ENCODE peak calls at places on chromosomes 6 and 20, in four cellular contexts. Y, H, I and C are unnamed samples.

GRCh38 chr6:97790926-97791590 is 508.0 kb upstream of the MMS22L start:
- DNase-seq in Y (no peak), H (peak; percentile 39), I (no peak), C (no peak)

GRCh38 chr6:48664850-48665249 is 553.9 kb upstream of the PTCHD4 start:
- DNase-seq in Y (no peak), H (no peak), I (no peak), C (no peak)

GRCh38 chr6:82015043-82015442 is 232.5 kb downstream of the IBTK start:
- DNase-seq in Y (no peak), H (no peak), I (no peak), C (no peak)

GRCh38 chr6:32637219-32637880 is at the start of gene HLA-DQA1:
- DNase-seq in Y (no peak), H (no peak), I (no peak), C (no peak)

GRCh38 chr6:103672169-103672568 is 1187.5 kb downstream of the HACE1 start:
- DNase-seq in Y (no peak), H (no peak), I (no peak), C (no peak)

GRCh38 chr6:108650781-108651180 is 90.1 kb downstream of the FOXO3 start:
- DNase-seq in Y (no peak), H (no peak), I (no peak), C (no peak)

GRCh38 chr20:29744071-29744470 is 1513.4 kb upstream of the DEFB115 start:
- DNase-seq in Y (no peak), H (no peak), I (no peak), C (no peak)

GRCh38 chr20:20237093-20237959 is 130.6 kb upstream of the INSM1 start:
- DNase-seq in Y (peak; percentile 36), H (no peak), I (peak; percentile 20), C (no peak)

GRCh38 chr6:4370066-4370465 is 234.7 kb upstream of the ECI2 start:
- DNase-seq in Y (no peak), H (no peak), I (no peak), C (no peak)

GRCh38 chr6:97497713-97498331 is 214.8 kb upstream of the MMS22L start:
- DNase-seq in Y (peak; percentile 62), H (peak; percentile 66), I (peak; percentile 64), C (peak; percentile 0)

GRCh38 chr20:46959081-46959692 is 64.5 kb downstream of the EYA2 start:
- DNase-seq in Y (no peak), H (no peak), I (no peak), C (no peak)

GRCh38 chr6:139257821-139258398 is 33.9 kb downstream of the TXLNB start:
- DNase-seq in Y (no peak), H (no peak), I (no peak), C (no peak)

GRCh38 chr6:139265512-139266190 is 26.1 kb downstream of the TXLNB start:
- DNase-seq in Y (no peak), H (no peak), I (no peak), C (no peak)

GRCh38 chr6:139257291-139257690 is 34.5 kb downstream of the TXLNB start:
- DNase-seq in Y (no peak), H (no peak), I (no peak), C (no peak)

GRCh38 chr6:139262519-139263300 is 29.1 kb downstream of the TXLNB start:
- DNase-seq in Y (no peak), H (no peak), I (no peak), C (no peak)
- H3K4me1 ChIP-seq in Y (no peaks in the 10 kb centered on the region), H (no peaks in the 10 kb centered on the region), I (no peaks in the 10 kb centered on the region), C (no peaks in the 10 kb centered on the region)

GRCh38 chr20:31738729-31739549 is at the start of gene TPX2:
- DNase-seq in Y (peak; percentile 95), H (peak; percentile 94), I (peak; percentile 97), C (peak; percentile 63)
- TF ChIP-seq POLR2A in Y (no peak), H (peak; percentile 58), I (peak; percentile 89), C (peak; percentile 51)

GRCh38 chr20:48729538-48729937 is 98.3 kb downstream of the PREX1 start:
- DNase-seq in Y (no peak), H (no peak), I (no peak), C (no peak)

GRCh38 chr20:48730977-48731376 is 96.8 kb downstream of the PREX1 start:
- DNase-seq in Y (no peak), H (no peak), I (no peak), C (no peak)

GRCh38 chr20:48725589-48725991 is 102.2 kb downstream of the PREX1 start:
- DNase-seq in Y (no peak), H (no peak), I (peak; percentile 94), C (no peak)

GRCh38 chr20:48727226-48727625 is 100.6 kb downstream of the PREX1 start:
- DNase-seq in Y (no peak), H (no peak), I (no peak), C (no peak)

GRCh38 chr20:48728042-48728837 is 99.6 kb downstream of the PREX1 start:
- DNase-seq in Y (no peak), H (peak; percentile 37), I (no peak), C (no peak)
- TF ChIP-seq CTCF in Y (no peak), H (no peak), I (no peak), C (no peak)

DNA sequence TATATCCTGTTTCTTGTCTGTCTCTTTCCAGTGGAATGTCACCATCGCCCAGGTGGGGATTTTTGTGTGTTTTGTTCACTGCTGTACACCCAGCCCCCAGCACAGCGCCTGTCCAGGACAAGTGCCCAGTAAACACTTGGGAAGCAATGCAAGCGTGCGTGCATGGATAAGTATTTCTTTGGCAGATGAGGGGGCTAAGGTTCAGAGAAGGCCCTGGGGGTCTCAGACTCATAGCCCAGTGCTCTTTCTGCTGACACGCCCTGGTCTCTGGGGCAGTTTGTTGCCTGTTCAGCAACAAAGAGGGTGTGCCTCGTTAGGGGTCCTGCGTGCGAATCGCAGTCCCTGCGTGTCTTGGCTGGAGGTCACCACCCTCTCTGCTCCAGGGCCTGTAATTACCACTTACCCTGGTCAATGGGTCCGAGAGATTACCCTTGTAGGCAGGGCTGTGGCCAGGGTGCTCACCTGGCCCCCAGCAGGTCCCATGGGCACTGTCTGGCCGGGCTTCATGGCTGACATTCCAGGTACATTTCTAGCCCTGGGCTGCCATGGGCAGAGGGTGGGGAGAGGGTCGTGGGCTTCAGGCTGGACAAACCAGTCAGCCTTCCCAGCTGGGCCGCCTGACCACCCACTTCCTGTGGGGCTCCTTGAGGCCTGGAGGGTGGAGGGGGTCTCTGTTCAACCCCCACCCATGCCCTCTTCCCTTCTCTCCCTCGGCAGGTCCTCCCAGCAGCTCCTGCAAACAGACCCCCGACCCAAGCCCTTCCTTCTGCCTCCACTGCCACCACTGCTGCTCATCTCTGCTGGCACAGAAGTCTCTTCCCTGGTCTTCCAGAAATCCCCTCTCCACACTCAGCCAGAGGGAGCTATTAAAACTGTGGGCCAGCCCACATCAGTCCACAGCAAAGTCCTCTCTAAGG is 87.1 kb downstream of the CEBPB start:
- DNase-seq in Y (no peak), H (no peak), I (no peak), C (no peak)
- H3K4me1 ChIP-seq in Y (peaks cover 42% of the 10 kb centered on the region), H (no peaks in the 10 kb centered on the region), I (peaks cover 43% of the 10 kb centered on the region), C (peaks cover 14% of the 10 kb centered on the region)

GRCh38 chr6:11231564-11232176 is 798 bp downstream of the NEDD9 start:
- DNase-seq in Y (no peak), H (no peak), I (no peak), C (no peak)

GRCh38 chr6:11231108-11231463 is 1.4 kb downstream of the NEDD9 start:
- DNase-seq in Y (no peak), H (no peak), I (no peak), C (no peak)

GRCh38 chr6:11229267-11230043 is 3.0 kb downstream of the NEDD9 start:
- DNase-seq in Y (no peak), H (no peak), I (no peak), C (no peak)

GRCh38 chr6:11232177-11232967 is at the start of gene NEDD9:
- DNase-seq in Y (peak; percentile 98), H (peak; percentile 98), I (peak; percentile 97), C (peak; percentile 77)

GRCh38 chr6:11230158-11231107 is 2.0 kb downstream of the NEDD9 start:
- DNase-seq in Y (no peak), H (no peak), I (no peak), C (no peak)
- TF ChIP-seq POLR2A in Y (no peak), H (peak; percentile 58), I (no peak), C (no peak)

GRCh38 chr6:44248579-44248978 is 1.7 kb downstream of the HSP90AB1 start:
- DNase-seq in Y (no peak), H (no peak), I (no peak), C (no peak)

GRCh38 chr6:44245391-44245911 is 1.4 kb upstream of the HSP90AB1 start:
- DNase-seq in Y (no peak), H (no peak), I (no peak), C (no peak)

GRCh38 chr6:44247338-44248302 is 719 bp downstream of the HSP90AB1 start:
- DNase-seq in Y (peak; percentile 80), H (peak; percentile 90), I (peak; percentile 92), C (no peak)

GRCh38 chr6:44246663-44247337 is at the start of gene HSP90AB1:
- DNase-seq in Y (peak; percentile 98), H (peak; percentile 95), I (peak; percentile 99), C (peak; percentile 92)

GRCh38 chr6:44245912-44246662 is 814 bp upstream of the HSP90AB1 start:
- DNase-seq in Y (peak; percentile 90), H (peak; percentile 92), I (peak; percentile 92), C (no peak)
- TF ChIP-seq CTCF in Y (no peak), H (no peak), I (peak; percentile 0), C (peak; percentile 45)

DNA sequence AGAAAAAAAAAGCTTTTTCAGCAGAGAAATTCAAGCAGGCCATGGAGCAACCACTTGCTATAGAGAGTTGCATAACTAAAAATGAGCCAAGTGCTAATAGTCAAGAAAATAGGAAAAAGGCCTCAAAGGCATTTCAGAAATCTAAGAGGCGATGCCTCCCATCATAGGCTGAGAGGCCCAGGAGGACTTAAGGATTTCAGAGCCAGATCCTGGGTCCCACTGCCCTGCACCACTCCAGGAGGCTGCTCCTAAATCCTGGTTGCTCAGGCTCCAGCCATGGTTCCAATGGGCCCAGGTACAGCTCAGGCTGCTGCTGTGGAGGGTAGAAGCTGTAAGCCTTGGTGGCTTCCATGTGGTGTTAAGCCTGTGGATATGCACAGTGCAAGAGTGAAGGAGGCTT is 5.5 kb downstream of the ZNF391 start:
- DNase-seq in Y (no peak), H (no peak), I (no peak), C (no peak)
- H3K4me1 ChIP-seq in Y (peaks cover 6% of the 10 kb centered on the region), H (no peaks in the 10 kb centered on the region), I (peaks cover 4% of the 10 kb centered on the region), C (peaks cover 7% of the 10 kb centered on the region)

GRCh38 chr20:32249030-32249738 is 28.3 kb upstream of the KIF3B start:
- DNase-seq in Y (no peak), H (no peak), I (no peak), C (no peak)

GRCh38 chr20:32251470-32251869 is 26.0 kb upstream of the KIF3B start:
- DNase-seq in Y (no peak), H (no peak), I (no peak), C (no peak)

GRCh38 chr20:32244150-32244823 is 33.2 kb upstream of the KIF3B start:
- DNase-seq in Y (no peak), H (no peak), I (no peak), C (no peak)

GRCh38 chr20:32244959-32245358 is 32.5 kb upstream of the KIF3B start:
- DNase-seq in Y (no peak), H (no peak), I (no peak), C (no peak)

GRCh38 chr20:32247957-32248497 is 29.4 kb upstream of the KIF3B start:
- DNase-seq in Y (no peak), H (no peak), I (no peak), C (no peak)
- TF ChIP-seq POLR2A in Y (no peak), H (no peak), I (no peak), C (no peak)